ENCODE peak calls at places on chromosomes 7 and 10, in ten cellular contexts. W is bronchial epithelial cell; D is activated CD4-positive, alpha-beta T cell treated with anti-CD3 and anti-CD28 coated beads, Interleukin-2, amount 50 U/mL, for 1 hour; K is stimulated activated CD8-positive, alpha-beta memory T cell treated with anti-CD3 and anti-CD28 coated beads, Interleukin-7, amount 100 ng/mL, for 48 hours; H is fibroblast of pulmonary artery; X is head of caudate nucleus; Y is BJ; M is M059J; R is mammary epithelial cell; V is HCT116. N is an unnamed sample.

GRCh38 chr7:129778770-129779601 is 167.5 kb downstream of the NRF1 start:
- DNase-seq in M (peak), K (no peak), Y (no peak), R (peak), D (no peak), W (no peak), V (no peak), X (no peak), H (no peak), N (no peak)

GRCh38 chr7:69801729-69802688 is 203.7 kb downstream of the AUTS2 start:
- DNase-seq in V (no peak), R (no peak), X (no peak), W (no peak), M (peak), D (no peak), Y (no peak), H (no peak), K (no peak), N (no peak)

GRCh38 chr10:21526184-21526951 is 886 bp upstream of the SKIDA1 start:
- DNase-seq in D (peak), X (peak), W (peak), H (peak), V (no peak), K (no peak), M (peak), Y (no peak), R (peak), N (peak)

GRCh38 chr10:32983333-32983909 is 25.4 kb upstream of the ITGB1 start:
- DNase-seq in H (peak), Y (peak), R (peak), M (peak), V (peak), K (peak), D (no peak), W (peak), X (no peak), N (no peak)

GRCh38 chr10:124612611-124613498 is 131.3 kb downstream of the FAM53B start:
- DNase-seq in D (peak), X (no peak), Y (no peak), R (no peak), W (no peak), H (peak), V (peak), K (no peak), M (peak), N (no peak)

GRCh38 chr10:7756360-7756992 is 31.3 kb downstream of the KIN start:
- DNase-seq in R (peak), M (peak), W (peak), K (no peak), V (peak), X (no peak), Y (no peak), H (peak), D (peak), N (no peak)

GRCh38 chr10:89431977-89432376 is 17.6 kb downstream of the IFIT5 start:
- DNase-seq in R (peak), D (no peak), K (no peak), V (no peak), X (no peak), Y (no peak), W (peak), M (peak), H (peak), N (no peak)

GRCh38 chr10:92993671-92994304 is 66.8 kb upstream of the CYP26C1 start:
- DNase-seq in R (no peak), Y (no peak), K (no peak), W (no peak), H (no peak), X (no peak), M (no peak), V (no peak), D (no peak), N (no peak)

GRCh38 chr7:141053626-141054025 is 20.2 kb upstream of the TMEM178B start:
- DNase-seq in K (peak), W (no peak), V (no peak), R (no peak), M (peak), Y (no peak), D (peak), H (no peak), X (peak), N (no peak)

GRCh38 chr10:82866424-82867020 is 991.5 kb downstream of the NRG3 start:
- DNase-seq in Y (peak), M (peak), X (no peak), H (peak), K (no peak), R (peak), V (no peak), W (no peak), D (no peak), N (no peak)

GRCh38 chr10:109250144-109250543 is 673.2 kb downstream of the XPNPEP1 start:
- DNase-seq in W (no peak), H (no peak), R (no peak), D (no peak), Y (no peak), K (no peak), X (no peak), V (no peak), M (no peak), N (no peak)

GRCh38 chr7:29350351-29350750 is 155.8 kb downstream of the CHN2 start:
- DNase-seq in X (no peak), D (no peak), M (no peak), Y (no peak), W (no peak), H (no peak), R (no peak), V (no peak), K (no peak), N (no peak)

GRCh38 chr7:38368191-38368605 is 94.8 kb upstream of the TARP start:
- DNase-seq in X (peak), H (peak), R (peak), W (peak), M (peak), V (peak), Y (no peak), K (peak), D (peak), N (no peak)

GRCh38 chr7:102220929-102221850 is 65.5 kb upstream of the SH2B2 start:
- DNase-seq in M (peak), H (peak), K (no peak), R (no peak), D (no peak), X (no peak), V (no peak), Y (no peak), W (peak), N (no peak)

N was measured in posterior cingulate gyrus.